ENCODE peak calls at places on chromosomes 12 and 14, in six cellular contexts. W is left lung, E is tibial nerve, N is AG04450, R is ascending aorta, Z is psoas muscle. D is an unnamed sample.
A peak's percentile ranks its signal among the peaks of the same experiment; 100 is the strongest.

GRCh38 chr12:6430124-6430989 is 14.4 kb upstream of the CD27 start:
- DNase-seq in W (peak; percentile 87), E (peak; percentile 84), N (peak; percentile 93), R (peak; percentile 46), Z (peak; percentile 89), D (no peak)

GRCh38 chr12:55771736-55772135 is 28.8 kb downstream of the GDF11 start:
- DNase-seq in W (no peak), E (no peak), N (no peak), R (no peak), Z (no peak), D (no peak)

GRCh38 chr12:100668939-100669536 is 95.6 kb downstream of the GAS2L3 start:
- DNase-seq in W (peak; percentile 62), E (peak; percentile 21), N (peak; percentile 16), R (no peak), Z (peak; percentile 37), D (no peak)

GRCh38 chr12:57330989-57331388 is 80.0 kb upstream of the STAC3 start:
- DNase-seq in W (no peak), E (no peak), N (no peak), R (no peak), Z (no peak), D (no peak)

GRCh38 chr14:103361868-103362267 is 23.3 kb upstream of the MARK3 start:
- DNase-seq in W (no peak), E (no peak), N (peak; percentile 85), R (no peak), Z (no peak), D (no peak)

GRCh38 chr12:46368138-46368537 is 4.4 kb downstream of the SLC38A2 start:
- DNase-seq in W (no peak), E (no peak), N (no peak), R (no peak), Z (no peak), D (no peak)

GRCh38 chr12:99505805-99506204 is 141.7 kb upstream of the GARIN6 start:
- DNase-seq in W (no peak), E (no peak), N (no peak), R (no peak), Z (no peak), D (no peak)

GRCh38 chr14:63901434-63902085 is 48.8 kb downstream of the SYNE2 start:
- DNase-seq in W (no peak), E (no peak), N (no peak), R (no peak), Z (no peak), D (no peak)

GRCh38 chr12:130078852-130079251 is 83.4 kb upstream of the FZD10 start:
- DNase-seq in W (no peak), E (no peak), N (no peak), R (no peak), Z (no peak), D (no peak)
- H3K9me3 ChIP-seq in W (no peaks in the 10 kb centered on the region), E (no peaks in the 10 kb centered on the region), N (peaks cover 57% of the 10 kb centered on the region), R (no peaks in the 10 kb centered on the region), Z (no peaks in the 10 kb centered on the region), D (no peaks in the 10 kb centered on the region)

DNA sequence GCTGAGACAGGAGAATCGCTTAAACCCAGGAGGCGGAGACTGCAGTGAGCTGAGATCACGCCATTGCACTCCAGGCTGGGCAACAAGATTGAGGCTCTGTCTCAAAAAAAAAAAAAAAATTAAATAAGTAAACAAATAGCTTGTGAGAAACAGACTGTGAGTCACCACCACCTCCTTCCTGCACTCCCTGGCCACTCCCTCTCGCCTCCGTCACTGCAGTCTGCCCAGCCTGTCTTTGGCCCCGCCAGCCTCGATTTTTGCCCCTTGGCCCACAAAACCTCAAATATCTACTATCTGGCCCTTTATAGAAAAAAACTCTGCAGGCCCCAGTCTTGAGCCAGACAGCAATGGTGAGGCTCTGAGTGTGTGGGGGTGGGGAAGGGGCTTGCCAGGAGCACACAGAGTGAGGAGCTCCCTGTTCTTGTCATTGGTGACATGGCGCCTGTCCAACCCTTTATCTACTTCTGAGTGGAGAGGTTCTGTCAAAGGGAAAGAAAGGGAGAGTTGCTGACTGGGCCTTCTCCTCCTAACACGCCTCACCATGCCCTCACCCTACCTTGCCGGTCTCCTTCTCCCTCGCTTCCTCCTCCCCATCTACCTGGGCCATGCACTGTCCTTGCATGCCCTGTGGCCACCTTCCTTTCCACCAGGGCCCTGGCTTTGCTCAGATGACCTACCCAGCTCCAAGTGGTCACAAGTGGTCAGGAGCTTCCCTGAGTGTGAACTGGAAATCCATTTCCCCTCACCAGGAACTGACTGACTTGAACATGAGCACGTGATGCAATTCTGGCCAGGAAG is 22.1 kb downstream of the LGMN start:
- DNase-seq in W (peak; percentile 93), E (no peak), N (peak; percentile 51), R (no peak), Z (peak; percentile 69), D (peak; percentile 10)
- H3K27ac ChIP-seq in W (peak overlapping the region; percentile 76), E (peak overlapping the region; percentile 44), N (no peak overlapping the region), R (peak overlapping the region; percentile 56), Z (no peak overlapping the region), D (no peak overlapping the region)

GRCh38 chr12:104680070-104680469 is 223.3 kb downstream of the CHST11 start:
- DNase-seq in W (no peak), E (no peak), N (no peak), R (no peak), Z (no peak), D (peak; percentile 20)
- TF ChIP-seq CTCF in W (no peak), E (no peak), N (peak; percentile 39), R (no peak), Z (no peak), D (no peak)

GRCh38 chr12:90441431-90441830 is 513.5 kb downstream of the CCER1 start:
- DNase-seq in W (no peak), E (no peak), N (no peak), R (no peak), Z (no peak), D (no peak)
- H3K9me3 ChIP-seq in W (no peaks in the 10 kb centered on the region), E (no peaks in the 10 kb centered on the region), N (peaks cover 4% of the 10 kb centered on the region), R (peaks cover 6% of the 10 kb centered on the region), Z (peaks cover 13% of the 10 kb centered on the region), D (peaks cover 3% of the 10 kb centered on the region)

GRCh38 chr14:92601131-92601710 is 87.6 kb downstream of the RIN3 start:
- DNase-seq in W (no peak), E (no peak), N (no peak), R (no peak), Z (no peak), D (no peak)

GRCh38 chr14:92605274-92605940 is 91.8 kb downstream of the RIN3 start:
- DNase-seq in W (no peak), E (no peak), N (no peak), R (no peak), Z (no peak), D (no peak)

GRCh38 chr14:92600318-92601053 is 86.9 kb downstream of the RIN3 start:
- DNase-seq in W (no peak), E (no peak), N (no peak), R (no peak), Z (no peak), D (no peak)

GRCh38 chr14:92601757-92602417 is 88.3 kb downstream of the RIN3 start:
- DNase-seq in W (no peak), E (no peak), N (no peak), R (no peak), Z (no peak), D (no peak)

GRCh38 chr14:92603309-92604257 is 90.0 kb downstream of the RIN3 start:
- DNase-seq in W (no peak), E (no peak), N (peak; percentile 63), R (peak; percentile 36), Z (no peak), D (peak; percentile 46)
- H3K27ac ChIP-seq in W (peak overlapping the region; percentile 7), E (no peak overlapping the region), N (peak overlapping the region; percentile 75), R (peak overlapping the region; percentile 92), Z (no peak overlapping the region), D (no peak overlapping the region)